ENCODE peak calls at places on chromosomes 12 and 14, in four cellular contexts. K, C, R and Z are unnamed samples.

GRCh38 chr12:96263449-96263902 is 69.3 kb downstream of the ELK3 start:
- DNase-seq in K (peak), C (no peak), R (no peak), Z (no peak)

GRCh38 chr12:96036765-96037455 is 1.5 kb upstream of the LTA4H start:
- DNase-seq in C (no peak), K (no peak), R (no peak), Z (no peak)

GRCh38 chr14:92982941-92983340 is 60.0 kb downstream of the CHGA start:
- DNase-seq in K (peak), C (no peak), R (no peak), Z (no peak)

GRCh38 chr14:19754172-19754571 is 10.8 kb downstream of the OR4Q3 start:
- DNase-seq in C (no peak), R (no peak), K (no peak), Z (no peak)

GRCh38 chr14:98217530-98217929 is 1054.5 kb downstream of the BCL11B start:
- DNase-seq in K (no peak), C (no peak), R (no peak), Z (no peak)

GRCh38 chr12:109203480-109203879 is 87.1 kb downstream of the ACACB start:
- DNase-seq in C (no peak), R (no peak), K (no peak), Z (no peak)

GRCh38 chr14:97056086-97056485 is 258.9 kb downstream of the VRK1 start:
- DNase-seq in K (no peak), C (no peak), R (no peak), Z (no peak)

GRCh38 chr12:94178054-94178453 is 29.7 kb downstream of the PLXNC1 start:
- DNase-seq in K (no peak), C (no peak), R (no peak), Z (no peak)

GRCh38 chr12:113130457-113131135 is 5.0 kb downstream of the RASAL1 start:
- DNase-seq in C (peak), K (peak), R (no peak), Z (peak)

GRCh38 chr12:5429741-5430557 is 2.0 kb upstream of the NTF3 start:
- DNase-seq in R (no peak), K (no peak), C (no peak), Z (peak)

GRCh38 chr14:68747366-68747765 is 45.5 kb downstream of the ZFP36L1 start:
- DNase-seq in R (no peak), C (no peak), K (no peak), Z (no peak)

GRCh38 chr12:114916124-114916523 is 232.1 kb upstream of the TBX3 start:
- DNase-seq in K (no peak), R (no peak), C (no peak), Z (no peak)

GRCh38 chr14:69901113-69901951 is 22.1 kb downstream of the SMOC1 start:
- DNase-seq in K (no peak), R (no peak), C (no peak), Z (no peak)

GRCh38 chr14:49995162-49995561 is 102.3 kb downstream of the ARF6 start:
- DNase-seq in C (no peak), R (no peak), K (no peak), Z (no peak)

GRCh38 chr14:95185452-95186392 is 28.4 kb upstream of the DICER1 start:
- DNase-seq in K (no peak), R (no peak), C (peak), Z (no peak)

GRCh38 chr12:96193725-96194571 is at the start of gene ELK3:
- DNase-seq in K (peak), R (no peak), C (peak), Z (peak)

GRCh38 chr12:41634096-41634495 is 446.0 kb downstream of the PDZRN4 start:
- DNase-seq in R (no peak), K (no peak), C (no peak), Z (no peak)

GRCh38 chr12:130925616-130926015 is 28.1 kb upstream of the ADGRD1 start:
- DNase-seq in C (no peak), R (no peak), K (no peak), Z (no peak)

GRCh38 chr14:79602023-79602422 is 609.3 kb downstream of the DIO2 start:
- DNase-seq in C (no peak), R (no peak), K (no peak), Z (no peak)

GRCh38 chr12:14216405-14217294 is 148.8 kb upstream of the ATF7IP start:
- DNase-seq in C (no peak), K (no peak), R (no peak), Z (no peak)

GRCh38 chr14:37697489-37698121 is 102.2 kb downstream of the TTC6 start:
- DNase-seq in K (peak), R (no peak), C (no peak), Z (no peak)

GRCh38 chr12:119005085-119005484 is 23.7 kb downstream of the SRRM4 start:
- DNase-seq in C (no peak), R (no peak), K (no peak), Z (no peak)

GRCh38 chr12:16870845-16871244 is 264.9 kb upstream of the LMO3 start:
- DNase-seq in K (no peak), R (no peak), C (no peak), Z (no peak)

GRCh38 chr14:93977790-93978581 is 1.6 kb upstream of the ASB2 start:
- DNase-seq in R (peak), K (no peak), C (no peak), Z (no peak)

GRCh38 chr12:69966839-69967238 is 141.8 kb downstream of the MYRFL start:
- DNase-seq in K (no peak), R (no peak), C (no peak), Z (no peak)

GRCh38 chr12:50283230-50283923 is at the start of gene LIMA1:
- DNase-seq in K (peak), C (peak), R (peak), Z (peak)

GRCh38 chr14:73760598-73761586 is 46.7 kb upstream of the PNMA1 start:
- DNase-seq in C (no peak), K (no peak), R (no peak), Z (no peak)

GRCh38 chr12:54017845-54018607 is 9.2 kb downstream of the HOXC8 start:
- DNase-seq in C (peak), K (no peak), R (peak), Z (peak)

GRCh38 chr12:107309020-107309419 is 215.7 kb upstream of the CRY1 start:
- DNase-seq in K (no peak), R (no peak), C (no peak), Z (no peak)
- TF ChIP-seq CBFB in K (no peak), R (no peak), C (no peak), Z (no peak)

GRCh38 chr14:88793259-88793625 is 489 bp upstream of the EML5 start:
- DNase-seq in K (no peak), C (no peak), R (no peak), Z (no peak)
- TF ChIP-seq NR2C2 in K (no peak), C (no peak), R (no peak), Z (no peak)

GRCh38 chr12:65586796-65587195 is 237.5 kb upstream of the HMGA2 start:
- DNase-seq in K (no peak), R (no peak), C (no peak), Z (no peak)
- TF ChIP-seq CBFB in K (no peak), R (no peak), C (no peak), Z (no peak)

DNA sequence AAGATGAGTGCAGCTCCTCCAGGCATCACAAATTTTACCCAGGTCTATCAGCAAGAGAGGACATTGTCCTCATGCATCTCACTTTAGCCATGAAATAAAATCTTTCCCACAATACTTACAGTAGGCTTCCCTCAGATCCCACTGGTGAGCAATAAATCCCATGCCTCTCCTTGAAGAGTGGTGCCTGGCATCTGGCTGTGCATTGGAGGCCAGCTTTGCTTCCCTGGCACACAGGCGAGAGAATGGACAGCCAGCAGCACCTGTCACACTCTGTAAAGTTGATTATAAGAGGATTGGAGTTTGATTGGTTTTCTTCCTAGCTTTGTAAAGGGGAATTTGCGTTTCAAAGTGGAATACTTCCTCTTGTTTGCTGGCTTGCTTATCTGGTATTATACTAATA is 1153.9 kb downstream of the AACS start:
- DNase-seq in R (no peak), K (no peak), C (no peak), Z (no peak)
- TF ChIP-seq NR2C2 in R (no peak), K (no peak), C (no peak), Z (no peak)

GRCh38 chr12:52777566-52777965 is 421 bp upstream of the KRT76 start:
- DNase-seq in C (no peak), R (no peak), K (no peak), Z (no peak)
- TF ChIP-seq CBFB in C (no peak), R (no peak), K (no peak), Z (no peak)

GRCh38 chr14:59277659-59278058 is 89.2 kb downstream of the DAAM1 start:
- DNase-seq in R (no peak), K (no peak), C (peak), Z (no peak)

GRCh38 chr14:59276235-59276634 is 87.8 kb downstream of the DAAM1 start:
- DNase-seq in R (no peak), C (no peak), K (no peak), Z (no peak)

GRCh38 chr14:59275668-59276067 is 87.2 kb downstream of the DAAM1 start:
- DNase-seq in C (no peak), R (peak), K (peak), Z (no peak)

GRCh38 chr14:59280961-59281360 is 92.5 kb downstream of the DAAM1 start:
- DNase-seq in C (no peak), R (no peak), K (no peak), Z (no peak)

GRCh38 chr14:59278111-59278510 is 89.6 kb downstream of the DAAM1 start:
- DNase-seq in C (peak), K (peak), R (no peak), Z (no peak)
- TF ChIP-seq NR2C2 in C (no peak), K (no peak), R (no peak), Z (no peak)

DNA sequence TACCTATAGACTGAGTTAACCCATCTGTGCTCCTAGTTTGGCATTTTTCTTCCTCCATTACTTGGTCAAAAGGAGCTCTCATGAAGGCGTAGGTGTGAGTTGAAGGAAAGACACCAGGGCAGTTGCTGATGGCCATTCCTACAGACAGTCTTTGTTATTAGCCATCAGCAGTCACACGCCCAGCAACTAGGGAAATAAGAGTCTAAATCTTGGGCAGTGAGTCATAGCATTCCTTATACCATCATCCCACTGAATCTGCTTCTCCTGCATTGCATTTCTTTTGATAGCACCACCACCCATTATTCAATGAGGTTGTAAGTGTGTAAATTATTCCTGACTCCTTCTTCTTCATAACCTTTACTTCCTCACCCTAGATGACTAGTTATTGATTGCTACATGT is 150.9 kb upstream of the IGF1 start:
- DNase-seq in K (no peak), R (no peak), C (no peak), Z (no peak)
- TF ChIP-seq CBFB in K (no peak), R (no peak), C (no peak), Z (no peak)

DNA sequence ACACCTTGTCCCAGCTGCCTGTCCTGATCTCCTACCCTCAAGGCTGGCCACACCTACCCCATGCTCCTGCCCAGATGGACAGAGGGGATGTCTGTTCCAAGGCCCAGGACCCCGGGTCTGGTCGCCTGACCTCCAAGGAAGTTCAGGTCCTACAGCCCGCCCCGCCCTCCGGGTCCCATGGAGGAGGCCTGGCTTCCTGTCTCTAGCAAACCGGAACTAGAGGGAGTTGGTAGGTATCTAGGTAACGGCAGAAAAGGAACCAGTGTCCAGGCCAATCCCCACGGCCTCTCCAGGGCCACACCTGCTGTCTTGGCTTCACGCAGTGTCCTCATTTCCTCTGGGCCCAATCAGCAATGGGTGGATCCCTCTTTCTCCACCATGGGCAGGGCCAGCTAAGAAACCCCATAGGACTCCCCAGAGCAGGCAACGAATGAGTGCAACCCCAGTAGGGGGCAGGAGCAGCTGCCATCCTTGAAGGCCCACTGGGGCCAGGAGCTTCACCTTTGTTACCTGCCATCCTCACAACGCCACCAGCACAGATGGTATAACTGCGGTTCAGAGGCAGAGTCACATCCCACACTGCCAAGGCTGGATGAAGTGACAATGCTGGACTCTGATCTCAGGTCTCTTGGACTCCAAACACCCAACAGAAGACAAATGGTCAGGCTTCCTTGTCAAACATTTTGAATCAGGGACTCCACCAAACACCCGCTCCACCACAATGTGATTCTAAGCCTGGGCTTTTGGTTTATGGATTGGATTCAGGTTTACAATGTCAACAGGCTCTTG is 25.1 kb upstream of the RPLP0 start:
- DNase-seq in R (no peak), C (peak), K (no peak), Z (no peak)
- TF ChIP-seq NR2C2 in R (no peak), C (no peak), K (no peak), Z (no peak)